ENCODE peak calls at places on chromosomes 7 and 10, in four cellular contexts. C, J, K and O are unnamed samples.

GRCh38 chr10:6052247-6053221 is 9.6 kb downstream of the IL2RA start:
- DNase-seq in C (peak), J (peak), K (no peak), O (peak)

GRCh38 chr10:79938728-79939380 is 10.1 kb downstream of the SFTPD start:
- DNase-seq in C (no peak), J (no peak), K (no peak), O (peak)

GRCh38 chr7:44568771-44569560 is 4.7 kb downstream of the DDX56 start:
- DNase-seq in C (no peak), J (no peak), K (no peak), O (no peak)

GRCh38 chr10:132101529-132101928 is 35.8 kb downstream of the JAKMIP3 start:
- DNase-seq in C (no peak), J (peak), K (no peak), O (no peak)

GRCh38 chr7:112370436-112370835 is 79.8 kb upstream of the IFRD1 start:
- DNase-seq in C (peak), J (peak), K (no peak), O (no peak)

GRCh38 chr10:113566888-113567287 is 14.0 kb downstream of the HABP2 start:
- DNase-seq in C (no peak), J (no peak), K (no peak), O (no peak)

GRCh38 chr10:58023341-58024073 is 244.2 kb downstream of the IPMK start:
- DNase-seq in C (peak), J (no peak), K (no peak), O (no peak)

GRCh38 chr7:22842383-22842903 is 19.8 kb upstream of the TOMM7 start:
- DNase-seq in C (no peak), J (peak), K (no peak), O (no peak)

GRCh38 chr7:111390000-111390399 is 172.3 kb downstream of the IMMP2L start:
- DNase-seq in C (no peak), J (no peak), K (no peak), O (no peak)

GRCh38 chr7:117323877-117324699 is 1.2 kb upstream of the WNT2 start:
- DNase-seq in C (peak), J (peak), K (peak), O (no peak)

GRCh38 chr10:45220985-45221384 is 94.4 kb downstream of the OR13A1 start:
- DNase-seq in C (no peak), J (no peak), K (no peak), O (no peak)

GRCh38 chr7:92723205-92723604 is 113.2 kb downstream of the CDK6 start:
- DNase-seq in C (no peak), J (no peak), K (no peak), O (no peak)

GRCh38 chr7:150988230-150989226 is 2.3 kb upstream of the NOS3 start:
- DNase-seq in C (no peak), J (no peak), K (peak), O (peak)

GRCh38 chr10:121927361-121927840 is 430 bp downstream of the ATE1 start:
- DNase-seq in C (peak), J (peak), K (no peak), O (peak)

GRCh38 chr7:37187179-37187578 is 261.5 kb downstream of the ELMO1 start:
- DNase-seq in C (no peak), J (no peak), K (no peak), O (no peak)

GRCh38 chr7:75937958-75938786 is 23.2 kb downstream of the POR start:
- DNase-seq in C (peak), J (peak), K (no peak), O (peak)

GRCh38 chr10:102613761-102614160 is 30.5 kb upstream of the TRIM8 start:
- DNase-seq in C (peak), J (no peak), K (no peak), O (no peak)

GRCh38 chr10:73591935-73592699 is 975 bp upstream of the USP54 start:
- DNase-seq in C (peak), J (peak), K (peak), O (peak)

GRCh38 chr7:142477079-142477651 is 219.3 kb upstream of the PRSS58 start:
- DNase-seq in C (no peak), J (no peak), K (no peak), O (no peak)

GRCh38 chr7:149874644-149875028 is 867 bp downstream of the ATP6V0E2 start:
- DNase-seq in C (no peak), J (no peak), K (no peak), O (no peak)

GRCh38 chr7:36469236-36469635 is 79.6 kb downstream of the ANLN start:
- DNase-seq in C (no peak), J (no peak), K (no peak), O (no peak)

GRCh38 chr10:6399879-6400278 is 180.2 kb downstream of the PRKCQ start:
- DNase-seq in C (no peak), J (peak), K (no peak), O (no peak)

GRCh38 chr10:35194906-35195305 is 68.3 kb downstream of the CREM start:
- DNase-seq in C (peak), J (no peak), K (no peak), O (no peak)

GRCh38 chr7:30027065-30027456 is 559 bp upstream of the FKBP14 start:
- DNase-seq in C (peak), J (peak), K (no peak), O (no peak)

GRCh38 chr10:513393-513792 is 176.1 kb downstream of the DIP2C start:
- DNase-seq in C (no peak), J (no peak), K (no peak), O (peak)

GRCh38 chr7:2717293-2717904 is 29.4 kb downstream of the AMZ1 start:
- DNase-seq in C (no peak), J (no peak), K (no peak), O (peak)

GRCh38 chr7:103729026-103729425 is 260.4 kb downstream of the RELN start:
- DNase-seq in C (no peak), J (no peak), K (no peak), O (no peak)

GRCh38 chr10:117544729-117545140 is 2.2 kb downstream of the EMX2 start:
- DNase-seq in C (no peak), J (no peak), K (no peak), O (no peak)

GRCh38 chr7:5424689-5425506 is 1.3 kb upstream of the TNRC18 start:
- DNase-seq in C (no peak), J (no peak), K (no peak), O (peak)

GRCh38 chr7:5423272-5423843 is at the start of gene TNRC18:
- DNase-seq in C (no peak), J (peak), K (no peak), O (no peak)

GRCh38 chr7:5426226-5426475 is 2.5 kb upstream of the TNRC18 start:
- DNase-seq in C (peak), J (no peak), K (no peak), O (no peak)

GRCh38 chr7:5423844-5424688 is 432 bp upstream of the TNRC18 start:
- DNase-seq in C (peak), J (peak), K (peak), O (peak)

DNA sequence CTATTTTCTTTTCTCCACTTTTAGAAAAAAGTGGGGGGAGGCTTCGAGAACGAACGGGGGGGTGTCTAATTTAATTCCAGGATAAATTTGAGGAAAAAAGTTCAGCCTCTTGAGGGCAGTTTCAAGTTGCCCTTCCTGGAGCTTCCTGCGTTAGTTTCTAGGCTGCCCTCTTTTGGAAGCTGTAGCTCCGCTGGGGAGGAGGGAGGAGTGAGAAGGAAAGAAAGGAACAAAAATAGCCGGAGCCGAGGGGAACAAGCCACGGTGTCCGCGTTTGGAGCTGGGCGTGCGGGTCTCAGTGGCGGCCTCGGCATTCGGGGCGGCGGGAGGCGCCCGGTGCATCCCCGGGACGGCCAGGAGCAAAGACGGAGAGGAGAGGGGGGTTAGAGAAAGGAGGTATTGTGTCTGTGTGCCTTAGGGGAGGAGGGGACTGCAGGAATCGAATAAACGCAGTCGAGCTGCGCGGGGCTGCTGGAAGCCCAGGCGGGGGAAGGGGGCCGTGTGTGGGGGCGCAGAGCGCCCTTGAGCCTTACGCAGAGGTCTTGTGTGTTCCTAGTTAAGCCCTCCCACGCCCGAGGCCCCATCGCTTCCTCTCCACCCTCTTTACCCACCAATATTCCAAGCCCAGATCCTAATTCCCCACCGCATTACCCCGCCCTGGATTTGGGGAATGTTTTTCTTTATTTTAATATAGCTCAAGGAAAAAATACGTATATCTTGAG is 2.0 kb upstream of the TNRC18 start:
- DNase-seq in C (peak), J (peak), K (peak), O (peak)
- H3K4me3 ChIP-seq in C (peak), J (peak), K (peak), O (peak)

DNA sequence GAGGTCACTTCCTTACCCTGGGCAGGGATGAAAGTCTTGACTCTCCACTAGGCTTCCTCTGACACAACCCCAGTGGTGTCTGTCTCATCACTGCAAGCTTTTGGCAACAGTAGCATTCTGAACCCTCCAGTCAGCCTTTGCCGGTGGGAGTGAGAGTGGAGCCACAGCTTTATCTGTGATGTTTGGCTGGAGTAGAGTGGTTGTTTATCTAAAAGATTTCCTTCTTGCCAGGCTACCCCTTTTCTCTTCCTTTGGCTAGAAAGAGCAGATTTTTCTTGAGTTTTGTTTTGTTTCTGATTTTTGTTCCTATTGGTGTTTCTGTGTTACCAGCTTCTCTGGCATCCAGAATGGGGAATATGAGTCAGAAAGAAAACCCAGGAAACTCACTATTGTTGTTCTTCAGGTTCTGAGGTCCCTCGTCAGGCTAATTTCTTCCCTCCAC is 98.9 kb upstream of the KIF5B start:
- DNase-seq in C (peak), J (no peak), K (no peak), O (no peak)
- H3K4me3 ChIP-seq in C (no peak), J (no peak), K (no peak), O (no peak)

GRCh38 chr10:28181478-28182096 is 121.3 kb downstream of the MPP7 start:
- DNase-seq in C (no peak), J (no peak), K (no peak), O (no peak)

GRCh38 chr10:28179490-28180099 is 123.3 kb downstream of the MPP7 start:
- DNase-seq in C (peak), J (no peak), K (peak), O (peak)

GRCh38 chr10:28180654-28181053 is 122.2 kb downstream of the MPP7 start:
- DNase-seq in C (peak), J (no peak), K (no peak), O (no peak)

GRCh38 chr10:28179006-28179405 is 123.9 kb downstream of the MPP7 start:
- DNase-seq in C (no peak), J (no peak), K (no peak), O (no peak)

GRCh38 chr10:28177944-28178637 is 124.8 kb downstream of the MPP7 start:
- DNase-seq in C (peak), J (no peak), K (no peak), O (no peak)
- H3K4me3 ChIP-seq in C (no peak), J (peak), K (no peak), O (no peak)

DNA sequence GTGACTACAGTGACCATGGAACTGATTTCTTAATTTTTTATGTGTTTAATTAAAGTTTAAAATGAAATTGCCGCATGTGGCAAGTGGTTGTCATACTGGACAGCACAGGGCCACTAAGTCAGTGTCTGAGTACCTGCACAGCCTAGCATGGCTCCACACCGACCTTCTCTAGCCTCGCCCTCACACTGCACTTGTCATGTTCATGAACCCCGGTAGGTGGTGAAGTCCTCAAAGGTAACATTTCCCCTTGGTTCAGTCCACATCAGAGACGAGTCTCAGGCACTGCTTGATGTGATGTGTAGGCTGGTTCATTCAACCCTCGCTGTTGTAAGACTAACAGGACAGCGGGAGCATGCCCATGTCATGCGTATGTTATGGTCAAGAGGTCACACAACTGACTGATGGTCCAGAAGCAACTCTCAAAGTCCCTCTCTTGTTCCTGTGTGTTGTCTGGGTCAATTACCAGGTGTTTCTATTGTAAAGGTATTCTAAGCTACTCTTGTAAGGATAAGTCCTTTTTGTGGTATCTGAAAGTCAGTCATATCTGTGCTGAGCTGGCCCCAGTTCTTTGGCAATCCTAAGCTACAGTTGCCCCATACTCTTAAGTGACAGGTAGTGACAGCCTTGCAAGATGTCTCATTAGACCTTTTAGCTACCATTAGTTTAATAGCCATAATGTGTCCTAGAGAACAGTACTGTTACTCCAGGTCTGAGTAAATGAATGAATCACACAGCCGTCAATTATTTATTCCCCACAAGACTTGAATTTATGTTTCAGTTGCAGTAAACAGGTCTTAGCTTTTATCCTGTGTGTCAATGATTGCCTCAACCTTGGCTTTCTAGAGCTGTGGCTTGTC is 32.9 kb upstream of the ZC3HAV1L start:
- DNase-seq in C (no peak), J (no peak), K (no peak), O (no peak)
- H3K4me3 ChIP-seq in C (no peak), J (no peak), K (no peak), O (no peak)

GRCh38 chr7:83259064-83259463 is 96.4 kb upstream of the PCLO start:
- DNase-seq in C (no peak), J (no peak), K (no peak), O (no peak)
- H3K4me3 ChIP-seq in C (no peak), J (no peak), K (no peak), O (no peak)

DNA sequence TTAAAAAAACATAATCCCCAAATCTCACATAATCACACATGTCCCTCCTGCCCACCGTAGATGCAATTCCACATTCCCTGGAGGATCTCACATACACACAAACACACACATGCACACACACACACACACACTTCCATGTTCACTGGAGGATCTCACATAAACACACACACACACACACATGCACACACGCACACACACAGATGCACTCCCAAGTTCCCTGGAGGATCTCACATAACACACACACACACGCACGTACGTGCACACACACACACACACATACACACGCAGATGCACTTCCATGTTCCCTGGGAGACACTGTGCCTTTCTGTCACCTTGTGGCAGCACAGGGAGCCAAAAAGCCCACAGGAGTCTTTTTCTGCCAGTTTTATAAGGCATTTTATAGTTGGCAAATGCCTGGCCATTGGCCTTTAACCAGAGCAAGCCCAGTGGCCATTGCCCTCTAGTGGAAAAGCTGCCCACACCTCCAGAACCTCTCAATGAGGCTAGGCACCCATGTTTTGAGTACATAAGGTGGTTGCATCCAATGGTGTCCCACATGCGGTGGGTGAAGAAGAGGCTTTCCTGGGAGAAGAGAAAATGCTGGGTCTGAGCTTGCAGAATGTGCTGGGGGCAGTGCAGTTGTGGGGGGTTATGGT is 115.4 kb upstream of the ACBD5 start:
- DNase-seq in C (no peak), J (no peak), K (no peak), O (no peak)
- H3K4me3 ChIP-seq in C (no peak), J (no peak), K (no peak), O (no peak)

GRCh38 chr10:100730739-100731602 is 14.4 kb upstream of the PAX2 start:
- DNase-seq in C (no peak), J (no peak), K (no peak), O (no peak)
- H3K4me3 ChIP-seq in C (no peak), J (peak), K (no peak), O (no peak)

GRCh38 chr7:28688651-28689050 is 269.5 kb downstream of the TRIL start:
- DNase-seq in C (peak), J (no peak), K (no peak), O (no peak)
- H3K4me3 ChIP-seq in C (no peak), J (no peak), K (no peak), O (no peak)

GRCh38 chr7:136869991-136870798 is 1.7 kb downstream of the CHRM2 start:
- DNase-seq in C (no peak), J (no peak), K (peak), O (peak)
- H3K4me3 ChIP-seq in C (no peak), J (peak), K (no peak), O (no peak)